ENCODE peak calls at places on chromosome 15, in four cellular contexts. Q is ecto neural progenitor cell; T is C1 segment of cervical spinal cord; M is effector CD4-positive, alpha-beta T cell. Y is an unnamed sample.
A peak's percentile ranks its signal among the peaks of the same experiment; 100 is the strongest.

GRCh38 chr15:63198315-63198714 is 8.9 kb downstream of the RAB8B start:
- DNase-seq in Q (no peak), T (no peak), M (no peak), Y (no peak)

GRCh38 chr15:28876845-28877185 is 9.0 kb upstream of the APBA2 start:
- DNase-seq in Q (no peak), T (no peak), M (no peak), Y (no peak)

GRCh38 chr15:78651007-78651406 is 10.0 kb upstream of the CHRNB4 start:
- DNase-seq in Q (no peak), T (no peak), M (no peak), Y (no peak)

GRCh38 chr15:58424722-58425121 is 7.1 kb upstream of the LIPC start:
- DNase-seq in Q (no peak), T (no peak), M (no peak), Y (no peak)

GRCh38 chr15:60374209-60374608 is 23.6 kb downstream of the ANXA2 start:
- DNase-seq in Q (no peak), T (no peak), M (no peak), Y (no peak)

GRCh38 chr15:66411190-66411589 is 24.5 kb downstream of the MAP2K1 start:
- DNase-seq in Q (no peak), T (no peak), M (no peak), Y (no peak)

GRCh38 chr15:45631831-45632230 is 3.0 kb upstream of the SQOR start:
- DNase-seq in Q (no peak), T (no peak), M (no peak), Y (no peak)

GRCh38 chr15:73028030-73028429 is 24.2 kb upstream of the NEO1 start:
- DNase-seq in Q (no peak), T (no peak), M (no peak), Y (peak; percentile 75)

GRCh38 chr15:75029378-75030022 is 6.1 kb downstream of the PPCDC start:
- DNase-seq in Q (peak; percentile 93), T (peak; percentile 89), M (peak; percentile 87), Y (peak; percentile 92)

GRCh38 chr15:29700296-29700695 is 122.0 kb downstream of the TJP1 start:
- DNase-seq in Q (no peak), T (no peak), M (no peak), Y (no peak)

GRCh38 chr15:37078566-37078965 is 21.8 kb downstream of the MEIS2 start:
- DNase-seq in Q (no peak), T (no peak), M (no peak), Y (no peak)

GRCh38 chr15:74725845-74726773 is 781 bp upstream of the CYP1A1 start:
- DNase-seq in Q (peak; percentile 84), T (peak; percentile 8), M (peak; percentile 21), Y (peak; percentile 9)

GRCh38 chr15:31382693-31383005 is 56.0 kb downstream of the KLF13 start:
- DNase-seq in Q (no peak), T (no peak), M (no peak), Y (no peak)

GRCh38 chr15:70437089-70437488 is 326.3 kb downstream of the UACA start:
- DNase-seq in Q (no peak), T (no peak), M (no peak), Y (no peak)

GRCh38 chr15:43977072-43977884 is 150.5 kb downstream of the WDR76 start:
- DNase-seq in Q (no peak), T (no peak), M (no peak), Y (no peak)

GRCh38 chr15:65532738-65533051 is 2.4 kb downstream of the HACD3 start:
- DNase-seq in Q (no peak), T (no peak), M (no peak), Y (no peak)

GRCh38 chr15:71048913-71049675 is 66.2 kb upstream of the THSD4 start:
- DNase-seq in Q (no peak), T (no peak), M (no peak), Y (no peak)

GRCh38 chr15:45169608-45170480 is 17.9 kb downstream of the SHF start:
- DNase-seq in Q (no peak), T (no peak), M (no peak), Y (peak; percentile 65)

GRCh38 chr15:101014276-101014675 is 95.1 kb downstream of the LRRK1 start:
- DNase-seq in Q (no peak), T (no peak), M (no peak), Y (no peak)

GRCh38 chr15:30992465-30992864 is 1.0 kb upstream of the MTMR10 start:
- DNase-seq in Q (no peak), T (no peak), M (no peak), Y (no peak)

GRCh38 chr15:45522179-45522930 is at the start of gene SLC30A4:
- DNase-seq in Q (peak; percentile 79), T (peak; percentile 83), M (peak; percentile 35), Y (peak; percentile 59)

GRCh38 chr15:42210703-42211102 is 2.6 kb upstream of the VPS39 start:
- DNase-seq in Q (no peak), T (no peak), M (no peak), Y (no peak)

GRCh38 chr15:61624950-61625349 is 395.8 kb upstream of the RORA start:
- DNase-seq in Q (no peak), T (no peak), M (no peak), Y (no peak)

GRCh38 chr15:68201879-68202261 is 3.3 kb downstream of the CALML4 start:
- DNase-seq in Q (peak; percentile 50), T (no peak), M (no peak), Y (no peak)

GRCh38 chr15:100714749-100715342 is 112.5 kb downstream of the ASB7 start:
- DNase-seq in Q (no peak), T (no peak), M (no peak), Y (no peak)

GRCh38 chr15:78079296-78080087 is 2.0 kb upstream of the TBC1D2B start:
- DNase-seq in Q (no peak), T (no peak), M (no peak), Y (no peak)

GRCh38 chr15:99729920-99730319 is 3.3 kb downstream of the LYSMD4 start:
- DNase-seq in Q (no peak), T (peak; percentile 15), M (no peak), Y (peak; percentile 90)

GRCh38 chr15:85026304-85027032 is 44.8 kb downstream of the PDE8A start:
- DNase-seq in Q (no peak), T (no peak), M (no peak), Y (no peak)

GRCh38 chr15:43249699-43250203 is 17.0 kb downstream of the TGM5 start:
- DNase-seq in Q (no peak), T (no peak), M (no peak), Y (no peak)

GRCh38 chr15:101047301-101047781 is 128.2 kb downstream of the LRRK1 start:
- DNase-seq in Q (peak; percentile 62), T (no peak), M (no peak), Y (no peak)

GRCh38 chr15:96374494-96374893 is 44.0 kb downstream of the NR2F2 start:
- DNase-seq in Q (no peak), T (no peak), M (no peak), Y (no peak)

GRCh38 chr15:68404056-68404798 is 27.7 kb downstream of the ITGA11 start:
- DNase-seq in Q (peak; percentile 37), T (no peak), M (no peak), Y (no peak)

GRCh38 chr15:51908312-51908711 is 63.3 kb downstream of the LEO1 start:
- DNase-seq in Q (no peak), T (no peak), M (no peak), Y (no peak)

GRCh38 chr15:63350178-63350621 is 31.4 kb downstream of the CA12 start:
- DNase-seq in Q (no peak), T (peak; percentile 8), M (no peak), Y (no peak)

GRCh38 chr15:61196156-61196555 is 32.9 kb downstream of the RORA start:
- DNase-seq in Q (no peak), T (no peak), M (no peak), Y (no peak)

GRCh38 chr15:74906193-74906449 is 530 bp downstream of the FAM219B start:
- DNase-seq in Q (peak; percentile 70), T (no peak), M (no peak), Y (no peak)

GRCh38 chr15:98506711-98507110 is 141.6 kb upstream of the IGF1R start:
- DNase-seq in Q (no peak), T (peak; percentile 23), M (no peak), Y (no peak)

Y was measured in posterior cingulate gyrus.